ENCODE peak calls at places on chromosomes 16 and 17, in four cellular contexts. F, H, N and D are unnamed samples.
A peak's percentile ranks its signal among the peaks of the same experiment; 100 is the strongest.

GRCh38 chr16:805474-805873 is 4.9 kb upstream of the GNG13 start:
- DNase-seq in F (no peak), H (no peak), N (no peak), D (no peak)

GRCh38 chr17:80365983-80366382 is 49.0 kb upstream of the ENDOV start:
- DNase-seq in F (no peak), H (no peak), N (no peak), D (no peak)

GRCh38 chr17:42832213-42832933 is 824 bp upstream of the PSME3 start:
- DNase-seq in F (no peak), H (no peak), N (no peak), D (no peak)

GRCh38 chr16:87636050-87636684 is 33.9 kb downstream of the JPH3 start:
- DNase-seq in F (peak; percentile 80), H (peak; percentile 76), N (peak; percentile 65), D (peak; percentile 88)

GRCh38 chr17:55086635-55087058 is 118.1 kb downstream of the STXBP4 start:
- DNase-seq in F (no peak), H (no peak), N (no peak), D (no peak)

GRCh38 chr16:81693467-81694303 is 85.4 kb upstream of the PLCG2 start:
- DNase-seq in F (no peak), H (no peak), N (no peak), D (no peak)

GRCh38 chr16:1932050-1933028 is 10.7 kb downstream of the MSRB1 start:
- DNase-seq in F (peak; percentile 69), H (no peak), N (no peak), D (no peak)

GRCh38 chr16:59683709-59684108 is 949.6 kb upstream of the GOT2 start:
- DNase-seq in F (no peak), H (no peak), N (no peak), D (no peak)

GRCh38 chr17:77193653-77194052 is 52.9 kb downstream of the SEC14L1 start:
- DNase-seq in F (no peak), H (no peak), N (no peak), D (no peak)

GRCh38 chr17:49359990-49360795 is 1.9 kb downstream of the ZNF652 start:
- DNase-seq in F (no peak), H (peak; percentile 28), N (no peak), D (no peak)

GRCh38 chr16:22428654-22429053 is 54.2 kb upstream of the CDR2 start:
- DNase-seq in F (no peak), H (no peak), N (no peak), D (no peak)

GRCh38 chr17:49249292-49249794 is 18.8 kb upstream of the PHOSPHO1 start:
- DNase-seq in F (no peak), H (no peak), N (no peak), D (no peak)

GRCh38 chr17:1078062-1078711 is 81.3 kb downstream of the TIMM22 start:
- DNase-seq in F (no peak), H (no peak), N (no peak), D (no peak)

GRCh38 chr17:1076299-1076981 is 79.5 kb downstream of the TIMM22 start:
- DNase-seq in F (no peak), H (no peak), N (no peak), D (no peak)

GRCh38 chr17:1077536-1078061 is 80.7 kb downstream of the TIMM22 start:
- DNase-seq in F (no peak), H (no peak), N (no peak), D (no peak)

GRCh38 chr17:1074886-1075665 is 78.1 kb downstream of the TIMM22 start:
- DNase-seq in F (no peak), H (no peak), N (no peak), D (no peak)

GRCh38 chr17:1076982-1077302 is 80.0 kb downstream of the TIMM22 start:
- DNase-seq in F (no peak), H (no peak), N (no peak), D (no peak)
- TF ChIP-seq CTCF in F (no peak), H (no peak), N (no peak), D (no peak)

GRCh38 chr17:79147791-79148506 is 73.3 kb downstream of the ENGASE start:
- DNase-seq in F (no peak), H (no peak), N (no peak), D (no peak)
- TF ChIP-seq CTCF in F (no peak), H (no peak), N (no peak), D (no peak)

GRCh38 chr17:9928601-9929341 is 23.7 kb upstream of the RCVRN start:
- DNase-seq in F (no peak), H (peak; percentile 20), N (peak; percentile 56), D (no peak)
- TF ChIP-seq CTCF in F (no peak), H (peak; percentile 65), N (peak; percentile 36), D (no peak)

GRCh38 chr16:35311475-35311874 is 1852.1 kb downstream of the TP53TG3F start:
- DNase-seq in F (no peak), H (no peak), N (no peak), D (no peak)
- TF ChIP-seq CTCF in F (no peak), H (no peak), N (no peak), D (no peak)

GRCh38 chr16:86553356-86553755 is 1.7 kb downstream of the MTHFSD start:
- DNase-seq in F (no peak), H (no peak), N (no peak), D (no peak)
- TF ChIP-seq CTCF in F (no peak), H (no peak), N (no peak), D (no peak)

GRCh38 chr16:31459722-31460581 is 651 bp downstream of the ARMC5 start:
- DNase-seq in F (peak; percentile 100), H (peak; percentile 100), N (peak; percentile 100), D (peak; percentile 100)

GRCh38 chr16:31456988-31457360 is 2.3 kb upstream of the ARMC5 start:
- DNase-seq in F (no peak), H (no peak), N (no peak), D (no peak)

GRCh38 chr16:31460582-31461002 is 1.3 kb downstream of the ARMC5 start:
- DNase-seq in F (no peak), H (peak; percentile 67), N (no peak), D (no peak)

GRCh38 chr16:31458835-31459721 is at the start of gene ARMC5:
- DNase-seq in F (peak; percentile 97), H (peak; percentile 98), N (peak; percentile 96), D (peak; percentile 99)

GRCh38 chr16:31458073-31458834 is 1.0 kb upstream of the ARMC5 start:
- DNase-seq in F (peak; percentile 57), H (peak; percentile 77), N (no peak), D (no peak)
- TF ChIP-seq CTCF in F (no peak), H (peak; percentile 40), N (peak; percentile 19), D (no peak)

GRCh38 chr17:66855204-66855603 is 20.3 kb downstream of the CACNG5 start:
- DNase-seq in F (no peak), H (no peak), N (no peak), D (no peak)
- TF ChIP-seq CTCF in F (no peak), H (peak; percentile 66), N (no peak), D (no peak)